ENCODE peak calls at places on chromosomes 12 and 14, in four cellular contexts. One of them, this sample, is unnamed.
A peak's percentile ranks its signal among the peaks of the same experiment; 100 is the strongest.

GRCh38 chr14:38016497-38016896 is 191.2 kb upstream of the SSTR1 start:
- DNase-seq in HuH-7: no peak
- DNase-seq in T follicular helper cell: no peak
- DNase-seq in T-helper 2 cell: no peak
- DNase-seq in this sample: no peak

GRCh38 chr12:12837025-12837872 is 24.1 kb downstream of the DDX47 start:
- DNase-seq in HuH-7: peak; percentile 64
- DNase-seq in T follicular helper cell: no peak
- DNase-seq in T-helper 2 cell: peak; percentile 21
- DNase-seq in this sample: no peak

GRCh38 chr12:76878899-76879709 is at the start of gene CSRP2:
- DNase-seq in HuH-7: peak; percentile 87
- DNase-seq in T follicular helper cell: peak; percentile 26
- DNase-seq in T-helper 2 cell: peak; percentile 29
- DNase-seq in this sample: peak; percentile 93

GRCh38 chr12:50166776-50167025 is 468 bp downstream of the CERS5 start:
- DNase-seq in HuH-7: no peak
- DNase-seq in T follicular helper cell: no peak
- DNase-seq in T-helper 2 cell: peak; percentile 26
- DNase-seq in this sample: peak; percentile 72

GRCh38 chr14:72291908-72292688 is 359.9 kb downstream of the RGS6 start:
- DNase-seq in HuH-7: peak; percentile 11
- DNase-seq in T follicular helper cell: no peak
- DNase-seq in T-helper 2 cell: no peak
- DNase-seq in this sample: no peak

GRCh38 chr14:103402700-103403099 is 17.5 kb downstream of the MARK3 start:
- DNase-seq in HuH-7: no peak
- DNase-seq in T follicular helper cell: no peak
- DNase-seq in T-helper 2 cell: no peak
- DNase-seq in this sample: no peak

GRCh38 chr12:116880817-116881324 is 370 bp downstream of the HRK start:
- DNase-seq in HuH-7: peak; percentile 59
- DNase-seq in T follicular helper cell: no peak
- DNase-seq in T-helper 2 cell: no peak
- DNase-seq in this sample: no peak

GRCh38 chr12:130192667-130193345 is 30.5 kb downstream of the FZD10 start:
- DNase-seq in HuH-7: no peak
- DNase-seq in T follicular helper cell: no peak
- DNase-seq in T-helper 2 cell: no peak
- DNase-seq in this sample: peak; percentile 35

GRCh38 chr14:50666772-50667490 is 1.2 kb downstream of the SAV1 start:
- DNase-seq in HuH-7: no peak
- DNase-seq in T follicular helper cell: peak; percentile 27
- DNase-seq in T-helper 2 cell: no peak
- DNase-seq in this sample: peak; percentile 78

GRCh38 chr12:50733720-50734119 is 30.2 kb upstream of the ATF1 start:
- DNase-seq in HuH-7: no peak
- DNase-seq in T follicular helper cell: no peak
- DNase-seq in T-helper 2 cell: no peak
- DNase-seq in this sample: no peak

GRCh38 chr12:108722463-108722862 is 8.9 kb downstream of the CORO1C start:
- DNase-seq in HuH-7: no peak
- DNase-seq in T follicular helper cell: no peak
- DNase-seq in T-helper 2 cell: no peak
- DNase-seq in this sample: no peak

GRCh38 chr14:32015166-32015565 is 61.9 kb upstream of the ARHGAP5 start:
- DNase-seq in HuH-7: no peak
- DNase-seq in T follicular helper cell: no peak
- DNase-seq in T-helper 2 cell: no peak
- DNase-seq in this sample: no peak

GRCh38 chr12:8475508-8475907 is 19.7 kb downstream of the CLEC6A start:
- DNase-seq in HuH-7: no peak
- DNase-seq in T follicular helper cell: no peak
- DNase-seq in T-helper 2 cell: no peak
- DNase-seq in this sample: no peak

GRCh38 chr12:71941174-71941573 is 2.5 kb downstream of the TPH2 start:
- DNase-seq in HuH-7: no peak
- DNase-seq in T follicular helper cell: no peak
- DNase-seq in T-helper 2 cell: no peak
- DNase-seq in this sample: no peak

GRCh38 chr14:90287791-90288190 is 31.4 kb downstream of the PSMC1 start:
- DNase-seq in HuH-7: no peak
- DNase-seq in T follicular helper cell: no peak
- DNase-seq in T-helper 2 cell: no peak
- DNase-seq in this sample: no peak

GRCh38 chr12:124435806-124436345 is 131.5 kb downstream of the NCOR2 start:
- DNase-seq in HuH-7: no peak
- DNase-seq in T follicular helper cell: no peak
- DNase-seq in T-helper 2 cell: no peak
- DNase-seq in this sample: no peak

GRCh38 chr12:57520008-57520726 is at the start of gene DDIT3:
- DNase-seq in HuH-7: peak; percentile 95
- DNase-seq in T follicular helper cell: peak; percentile 100
- DNase-seq in T-helper 2 cell: peak; percentile 99
- DNase-seq in this sample: peak; percentile 100

GRCh38 chr12:9122166-9122609 is 6.5 kb upstream of the A2M start:
- DNase-seq in HuH-7: peak; percentile 70
- DNase-seq in T follicular helper cell: no peak
- DNase-seq in T-helper 2 cell: no peak
- DNase-seq in this sample: no peak

GRCh38 chr12:26524862-26525465 is 308.0 kb downstream of the ITPR2 start:
- DNase-seq in HuH-7: no peak
- DNase-seq in T follicular helper cell: no peak
- DNase-seq in T-helper 2 cell: no peak
- DNase-seq in this sample: no peak

GRCh38 chr14:102427642-102428041 is 64.9 kb downstream of the TECPR2 start:
- DNase-seq in HuH-7: no peak
- DNase-seq in T follicular helper cell: no peak
- DNase-seq in T-helper 2 cell: no peak
- DNase-seq in this sample: peak; percentile 43

GRCh38 chr12:23771230-23771949 is 178.1 kb downstream of the SOX5 start:
- DNase-seq in HuH-7: no peak
- DNase-seq in T follicular helper cell: no peak
- DNase-seq in T-helper 2 cell: no peak
- DNase-seq in this sample: peak; percentile 67

GRCh38 chr14:83594874-83595273 is 1935.1 kb upstream of the FLRT2 start:
- DNase-seq in HuH-7: no peak
- DNase-seq in T follicular helper cell: no peak
- DNase-seq in T-helper 2 cell: no peak
- DNase-seq in this sample: no peak

GRCh38 chr14:73662439-73663056 is 17.8 kb downstream of the DNAL1 start:
- DNase-seq in HuH-7: no peak
- DNase-seq in T follicular helper cell: no peak
- DNase-seq in T-helper 2 cell: no peak
- DNase-seq in this sample: no peak

GRCh38 chr12:89846473-89846872 is 137.8 kb upstream of the ATP2B1 start:
- DNase-seq in HuH-7: no peak
- DNase-seq in T follicular helper cell: no peak
- DNase-seq in T-helper 2 cell: no peak
- DNase-seq in this sample: no peak

GRCh38 chr12:59834659-59835474 is 239.0 kb downstream of the SLC16A7 start:
- DNase-seq in HuH-7: no peak
- DNase-seq in T follicular helper cell: no peak
- DNase-seq in T-helper 2 cell: no peak
- DNase-seq in this sample: no peak

GRCh38 chr14:65042731-65043372 is 56.2 kb downstream of the FNTB start:
- DNase-seq in HuH-7: no peak
- DNase-seq in T follicular helper cell: no peak
- DNase-seq in T-helper 2 cell: no peak
- DNase-seq in this sample: no peak

GRCh38 chr12:84694111-84694510 is 218.5 kb downstream of the SLC6A15 start:
- DNase-seq in HuH-7: no peak
- DNase-seq in T follicular helper cell: no peak
- DNase-seq in T-helper 2 cell: no peak
- DNase-seq in this sample: no peak

GRCh38 chr12:68794653-68795253 is 13.2 kb upstream of the MDM2 start:
- DNase-seq in HuH-7: no peak
- DNase-seq in T follicular helper cell: no peak
- DNase-seq in T-helper 2 cell: no peak
- DNase-seq in this sample: no peak

This sample was measured in sigmoid colon.